ENCODE peak calls at places on chromosomes 7 and 10, in six cellular contexts. One of them, this sample, is unnamed.

GRCh38 chr7:31744294-31744874 is 57.4 kb downstream of the PPP1R17 start:
- DNase-seq in suprapubic skin: no peak
- DNase-seq in tibial nerve: peak
- DNase-seq in spleen: no peak
- DNase-seq in NB4: peak
- DNase-seq in Peyer's patch: peak
- DNase-seq in this sample: peak

GRCh38 chr10:131651674-131652093 is 249.1 kb upstream of the PPP2R2D start:
- DNase-seq in suprapubic skin: peak
- DNase-seq in tibial nerve: no peak
- DNase-seq in spleen: peak
- DNase-seq in NB4: no peak
- DNase-seq in Peyer's patch: no peak
- DNase-seq in this sample: no peak

GRCh38 chr7:29606287-29606721 is 42.7 kb downstream of the PRR15 start:
- DNase-seq in suprapubic skin: no peak
- DNase-seq in tibial nerve: no peak
- DNase-seq in spleen: no peak
- DNase-seq in NB4: no peak
- DNase-seq in Peyer's patch: peak
- DNase-seq in this sample: no peak

GRCh38 chr7:110856704-110857103 is 234.2 kb upstream of the LRRN3 start:
- DNase-seq in suprapubic skin: no peak
- DNase-seq in tibial nerve: no peak
- DNase-seq in spleen: no peak
- DNase-seq in NB4: peak
- DNase-seq in Peyer's patch: no peak
- DNase-seq in this sample: no peak

GRCh38 chr7:44242091-44242490 is 41.3 kb downstream of the YKT6 start:
- DNase-seq in suprapubic skin: no peak
- DNase-seq in tibial nerve: no peak
- DNase-seq in spleen: no peak
- DNase-seq in NB4: no peak
- DNase-seq in Peyer's patch: no peak
- DNase-seq in this sample: no peak

GRCh38 chr7:93359520-93360198 is 127.5 kb downstream of the VPS50 start:
- DNase-seq in suprapubic skin: no peak
- DNase-seq in tibial nerve: no peak
- DNase-seq in spleen: no peak
- DNase-seq in NB4: no peak
- DNase-seq in Peyer's patch: no peak
- DNase-seq in this sample: no peak

GRCh38 chr7:101216001-101216859 is 1.2 kb downstream of the PLOD3 start:
- DNase-seq in suprapubic skin: no peak
- DNase-seq in tibial nerve: peak
- DNase-seq in spleen: no peak
- DNase-seq in NB4: peak
- DNase-seq in Peyer's patch: no peak
- DNase-seq in this sample: no peak

GRCh38 chr7:112995091-112995824 is 91.4 kb downstream of the GPR85 start:
- DNase-seq in suprapubic skin: no peak
- DNase-seq in tibial nerve: no peak
- DNase-seq in spleen: no peak
- DNase-seq in NB4: no peak
- DNase-seq in Peyer's patch: no peak
- DNase-seq in this sample: no peak

GRCh38 chr10:52172581-52172980 is 141.5 kb upstream of the DKK1 start:
- DNase-seq in suprapubic skin: no peak
- DNase-seq in tibial nerve: no peak
- DNase-seq in spleen: no peak
- DNase-seq in NB4: peak
- DNase-seq in Peyer's patch: no peak
- DNase-seq in this sample: no peak

GRCh38 chr10:123562811-123563580 is 103.2 kb upstream of the GPR26 start:
- DNase-seq in suprapubic skin: peak
- DNase-seq in tibial nerve: no peak
- DNase-seq in spleen: no peak
- DNase-seq in NB4: no peak
- DNase-seq in Peyer's patch: peak
- DNase-seq in this sample: no peak

GRCh38 chr7:55078465-55079372 is 59.9 kb downstream of the EGFR start:
- DNase-seq in suprapubic skin: no peak
- DNase-seq in tibial nerve: peak
- DNase-seq in spleen: no peak
- DNase-seq in NB4: no peak
- DNase-seq in Peyer's patch: peak
- DNase-seq in this sample: no peak

DNA sequence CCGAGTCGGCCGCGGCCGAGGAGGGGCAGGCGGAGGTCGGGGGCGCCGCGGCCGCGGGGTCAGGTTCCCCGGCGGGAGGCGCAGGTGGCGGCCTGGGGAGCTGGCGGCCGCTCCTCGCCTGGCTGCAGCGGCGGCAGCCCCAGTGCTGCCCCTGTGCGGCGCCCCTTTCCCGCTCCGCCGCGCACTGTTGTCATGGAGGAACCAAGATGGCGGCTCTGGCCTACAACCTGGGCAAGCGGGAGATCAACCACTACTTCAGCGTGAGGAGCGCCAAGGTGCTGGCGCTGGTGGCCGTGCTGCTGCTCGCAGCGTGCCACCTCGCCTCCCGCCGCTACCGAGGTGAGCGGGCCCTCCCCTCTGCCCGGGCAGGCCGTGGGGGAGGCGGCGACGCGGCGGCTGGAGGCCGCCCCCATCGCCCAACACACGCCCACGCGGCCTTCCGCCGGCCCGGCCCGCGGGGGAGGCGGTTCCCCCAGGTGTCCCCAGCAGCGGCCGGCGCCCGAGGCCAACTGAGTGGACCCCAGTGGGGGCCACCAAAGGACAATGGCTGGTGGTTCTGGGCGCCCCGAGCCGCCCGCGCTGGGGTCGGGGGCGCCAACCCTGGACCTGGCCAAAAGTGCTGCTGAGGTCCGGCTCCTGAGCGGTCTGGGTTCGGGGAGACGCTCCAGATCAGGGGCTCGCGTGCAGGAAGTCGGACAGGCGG is 421 bp downstream of the CASD1 start:
- DNase-seq in suprapubic skin: peak
- DNase-seq in tibial nerve: peak
- DNase-seq in spleen: peak
- DNase-seq in NB4: peak
- DNase-seq in Peyer's patch: peak
- DNase-seq in this sample: peak
- TF ChIP-seq POLR2A in suprapubic skin: no peak
- TF ChIP-seq POLR2A in tibial nerve: no peak
- TF ChIP-seq POLR2A in spleen: no peak
- TF ChIP-seq POLR2A in NB4: peak
- TF ChIP-seq POLR2A in Peyer's patch: peak
- TF ChIP-seq POLR2A in this sample: peak

DNA sequence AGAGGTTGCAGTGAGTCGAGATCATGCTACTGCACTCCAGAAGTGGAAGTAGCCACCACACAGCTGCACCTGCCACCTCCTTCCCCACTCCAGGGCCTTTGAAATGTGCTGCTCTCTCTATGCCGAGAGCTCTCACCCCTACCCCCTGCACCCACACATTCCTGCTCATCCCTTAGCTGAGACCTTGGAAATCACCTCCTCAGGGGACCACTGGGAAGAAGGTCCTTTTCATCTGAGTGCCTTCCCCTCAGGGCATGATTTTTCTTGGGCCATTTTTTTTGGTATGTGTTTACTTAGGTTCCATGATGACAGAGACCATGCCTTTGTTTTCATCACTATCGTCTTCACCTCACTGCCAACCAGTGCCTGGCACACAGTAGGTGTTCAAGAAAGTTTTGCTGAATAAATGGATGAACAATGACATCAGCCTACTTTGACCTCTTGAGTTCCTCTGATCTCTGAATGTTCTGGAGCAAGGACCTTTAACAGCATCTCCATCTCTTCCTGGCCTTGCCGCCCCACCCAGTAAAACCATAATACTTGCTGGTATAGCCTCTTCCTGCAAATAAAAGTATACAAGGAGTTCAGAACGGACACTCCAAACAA is 166.6 kb upstream of the KLF14 start:
- DNase-seq in suprapubic skin: no peak
- DNase-seq in tibial nerve: no peak
- DNase-seq in spleen: no peak
- DNase-seq in NB4: no peak
- DNase-seq in Peyer's patch: no peak
- DNase-seq in this sample: no peak
- TF ChIP-seq POLR2A in suprapubic skin: no peak
- TF ChIP-seq POLR2A in tibial nerve: no peak
- TF ChIP-seq POLR2A in spleen: no peak
- TF ChIP-seq POLR2A in NB4: no peak
- TF ChIP-seq POLR2A in Peyer's patch: no peak
- TF ChIP-seq POLR2A in this sample: peak

GRCh38 chr7:155663942-155664341 is 19.5 kb downstream of the RBM33 start:
- DNase-seq in suprapubic skin: no peak
- DNase-seq in tibial nerve: no peak
- DNase-seq in spleen: no peak
- DNase-seq in NB4: no peak
- DNase-seq in Peyer's patch: no peak
- DNase-seq in this sample: no peak

GRCh38 chr7:155662343-155663043 is 18.0 kb downstream of the RBM33 start:
- DNase-seq in suprapubic skin: no peak
- DNase-seq in tibial nerve: no peak
- DNase-seq in spleen: no peak
- DNase-seq in NB4: no peak
- DNase-seq in Peyer's patch: no peak
- DNase-seq in this sample: no peak

GRCh38 chr7:155656891-155657290 is 12.4 kb downstream of the RBM33 start:
- DNase-seq in suprapubic skin: no peak
- DNase-seq in tibial nerve: no peak
- DNase-seq in spleen: no peak
- DNase-seq in NB4: no peak
- DNase-seq in Peyer's patch: no peak
- DNase-seq in this sample: no peak

GRCh38 chr7:155660059-155660757 is 15.7 kb downstream of the RBM33 start:
- DNase-seq in suprapubic skin: no peak
- DNase-seq in tibial nerve: no peak
- DNase-seq in spleen: no peak
- DNase-seq in NB4: peak
- DNase-seq in Peyer's patch: no peak
- DNase-seq in this sample: no peak

DNA sequence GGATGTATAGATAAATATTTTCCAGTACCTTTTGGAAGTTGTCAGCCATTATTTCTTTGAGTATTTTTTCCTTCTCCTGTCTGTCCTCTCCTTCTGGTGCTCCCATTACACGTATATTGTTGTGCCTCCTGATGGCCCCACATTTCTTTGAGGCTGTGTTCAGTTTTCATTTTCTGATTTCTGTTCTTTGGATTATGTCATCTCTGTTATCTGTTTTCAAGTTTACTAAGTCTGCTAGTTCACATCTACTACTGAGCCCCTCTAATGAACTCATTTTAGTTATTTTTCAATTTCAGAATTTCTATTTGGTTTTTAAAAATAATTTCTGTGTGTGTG is 16.3 kb downstream of the RBM33 start:
- DNase-seq in suprapubic skin: no peak
- DNase-seq in tibial nerve: no peak
- DNase-seq in spleen: no peak
- DNase-seq in NB4: no peak
- DNase-seq in Peyer's patch: no peak
- DNase-seq in this sample: no peak
- TF ChIP-seq POLR2A in suprapubic skin: no peak
- TF ChIP-seq POLR2A in tibial nerve: no peak
- TF ChIP-seq POLR2A in spleen: no peak
- TF ChIP-seq POLR2A in NB4: no peak
- TF ChIP-seq POLR2A in Peyer's patch: no peak
- TF ChIP-seq POLR2A in this sample: no peak

DNA sequence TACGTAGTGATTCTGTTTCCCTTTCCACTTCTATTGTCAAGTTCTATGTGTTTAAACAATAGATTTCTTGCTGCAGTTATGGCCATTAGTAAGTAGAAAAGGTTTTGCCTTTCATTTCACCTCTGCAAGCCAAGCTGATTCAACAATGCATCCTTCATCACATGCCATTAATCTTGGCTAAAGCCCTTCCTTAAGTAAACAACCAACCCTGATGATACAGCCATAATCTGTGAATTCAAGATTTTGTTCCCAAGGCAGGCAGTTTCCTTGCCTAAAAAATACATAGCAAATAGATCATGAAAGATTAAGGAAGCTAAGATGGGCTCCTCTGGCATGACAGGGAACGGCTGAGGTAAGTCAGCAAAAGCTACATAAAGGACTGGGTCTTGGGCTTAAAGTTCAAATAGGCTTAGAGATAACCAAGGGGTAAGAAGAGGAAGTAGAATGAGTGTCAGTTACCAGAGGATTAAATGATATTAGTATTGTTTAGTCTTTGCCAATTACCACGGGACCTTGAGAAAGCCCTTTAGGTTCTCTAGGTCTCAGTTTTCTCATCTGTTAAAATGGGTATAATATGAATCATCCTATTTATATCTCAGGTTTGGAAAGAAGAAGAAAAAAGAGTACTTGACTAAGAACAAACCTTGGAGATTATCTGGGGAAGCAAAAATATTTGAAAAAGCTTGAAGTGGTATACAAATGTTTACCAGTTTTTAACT is 35.9 kb upstream of the ANK3 start:
- DNase-seq in suprapubic skin: no peak
- DNase-seq in tibial nerve: no peak
- DNase-seq in spleen: no peak
- DNase-seq in NB4: no peak
- DNase-seq in Peyer's patch: no peak
- DNase-seq in this sample: no peak
- TF ChIP-seq POLR2A in suprapubic skin: no peak
- TF ChIP-seq POLR2A in tibial nerve: no peak
- TF ChIP-seq POLR2A in spleen: no peak
- TF ChIP-seq POLR2A in NB4: no peak
- TF ChIP-seq POLR2A in Peyer's patch: no peak
- TF ChIP-seq POLR2A in this sample: no peak

This sample was measured in GM12891.